ENCODE peak calls at places on chromosomes 3 and 15, in four cellular contexts. O is neural progenitor cell, Z is K562, D is H9. G is an unnamed sample.

GRCh38 chr15:89149501-89150101 is 61.3 kb downstream of the ABHD2 start:
- DNase-seq in O (no peak), Z (no peak), D (no peak), G (peak; percentile 57)

GRCh38 chr3:172357850-172358754 is 90.2 kb downstream of the GHSR start:
- DNase-seq in O (no peak), Z (no peak), D (no peak), G (no peak)

GRCh38 chr3:115836944-115837343 is 213.6 kb downstream of the GAP43 start:
- DNase-seq in O (peak; percentile 40), Z (peak; percentile 1), D (no peak), G (no peak)

GRCh38 chr15:74011610-74012009 is 17.1 kb downstream of the PML start:
- DNase-seq in O (no peak), Z (no peak), D (no peak), G (no peak)

GRCh38 chr15:92409006-92409405 is 15.3 kb downstream of the ST8SIA2 start:
- DNase-seq in O (peak; percentile 25), Z (no peak), D (no peak), G (no peak)

GRCh38 chr3:125194061-125194848 is 18.3 kb downstream of the SLC12A8 start:
- DNase-seq in O (no peak), Z (no peak), D (no peak), G (peak; percentile 42)

GRCh38 chr3:124234852-124235252 is 242.9 kb upstream of the ROPN1 start:
- DNase-seq in O (no peak), Z (no peak), D (no peak), G (no peak)

GRCh38 chr3:54322354-54322753 is 200.0 kb downstream of the CACNA2D3 start:
- DNase-seq in O (no peak), Z (no peak), D (no peak), G (no peak)

GRCh38 chr3:105868450-105868744 is 415 bp downstream of the CBLB start:
- DNase-seq in O (peak; percentile 83), Z (peak; percentile 37), D (peak; percentile 54), G (no peak)

GRCh38 chr3:157572559-157573270 is 69.5 kb upstream of the VEPH1 start:
- DNase-seq in O (peak; percentile 74), Z (peak; percentile 71), D (no peak), G (no peak)

GRCh38 chr3:194782767-194783404 is 97.2 kb downstream of the FAM43A start:
- DNase-seq in O (no peak), Z (no peak), D (no peak), G (no peak)

GRCh38 chr15:43975750-43976149 is 148.9 kb downstream of the WDR76 start:
- DNase-seq in O (no peak), Z (no peak), D (no peak), G (no peak)

GRCh38 chr3:9226326-9226725 is 23.1 kb downstream of the SRGAP3 start:
- DNase-seq in O (no peak), Z (no peak), D (no peak), G (no peak)

GRCh38 chr3:136366289-136366688 is 116.1 kb downstream of the PCCB start:
- DNase-seq in O (no peak), Z (no peak), D (no peak), G (no peak)

GRCh38 chr15:85667491-85668424 is 127.0 kb downstream of the KLHL25 start:
- DNase-seq in O (no peak), Z (no peak), D (no peak), G (peak; percentile 45)

DNA sequence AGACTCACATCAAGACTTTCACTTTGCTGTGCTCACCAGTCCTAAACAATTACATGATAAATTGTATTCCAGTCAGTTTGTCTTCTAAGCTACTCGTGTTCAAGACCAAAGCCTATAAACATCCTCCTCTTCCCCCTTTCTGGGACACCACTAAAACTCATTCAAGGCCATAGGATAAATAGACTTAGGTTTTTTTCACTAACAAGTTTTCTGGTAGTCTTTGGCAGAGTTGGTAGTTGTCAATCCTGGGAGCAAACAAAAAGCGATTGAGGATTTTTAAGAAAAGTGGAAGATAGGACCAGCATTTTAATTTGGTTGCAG is 114.9 kb downstream of the TGFBR2 start:
- DNase-seq in O (no peak), Z (no peak), D (no peak), G (no peak)
- TF ChIP-seq CTCF in O (no peak), Z (no peak), D (no peak), G (no peak)

GRCh38 chr3:37862219-37862711 is 585 bp downstream of the CTDSPL start:
- DNase-seq in O (peak; percentile 51), Z (peak; percentile 50), D (peak; percentile 51), G (no peak)
- H2AFZ ChIP-seq in O (peak overlapping the region; percentile 8), Z (peak overlapping the region; percentile 57), D (no peak overlapping the region), G (peak overlapping the region; percentile 14)

DNA sequence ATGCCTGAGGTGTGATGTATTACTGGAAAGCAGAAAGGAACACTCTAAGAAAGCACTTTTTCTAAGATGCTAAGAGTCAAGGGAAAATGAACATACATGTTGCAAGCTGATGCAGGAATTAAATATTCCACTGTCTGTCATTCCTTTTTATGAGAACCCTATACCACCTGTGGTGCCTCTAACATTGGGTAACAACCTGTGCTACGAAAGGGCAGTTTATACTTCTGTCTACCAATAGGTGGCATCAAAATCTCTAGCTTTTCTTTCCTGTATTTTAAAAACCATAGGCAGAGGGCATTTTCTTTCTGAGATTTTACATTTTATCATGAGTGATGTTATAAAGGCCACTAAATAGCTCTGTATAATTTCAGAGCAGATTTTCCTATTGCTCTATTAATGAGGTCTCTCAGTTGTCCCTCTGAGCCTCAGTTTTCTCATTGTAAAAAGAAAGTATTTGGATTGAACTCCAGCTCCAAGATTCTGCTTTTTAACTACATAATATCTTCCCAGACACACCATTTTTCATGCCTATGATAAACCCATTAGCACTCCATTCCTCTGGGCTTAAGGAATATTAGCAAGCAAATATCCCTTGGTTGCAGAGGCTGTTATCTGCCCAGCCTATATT is 3.5 kb upstream of the CPNE4 start:
- DNase-seq in O (peak; percentile 44), Z (peak; percentile 3), D (no peak), G (no peak)
- TF ChIP-seq CTCF in O (peak; percentile 70), Z (peak; percentile 36), D (peak; percentile 80), G (peak; percentile 57)

DNA sequence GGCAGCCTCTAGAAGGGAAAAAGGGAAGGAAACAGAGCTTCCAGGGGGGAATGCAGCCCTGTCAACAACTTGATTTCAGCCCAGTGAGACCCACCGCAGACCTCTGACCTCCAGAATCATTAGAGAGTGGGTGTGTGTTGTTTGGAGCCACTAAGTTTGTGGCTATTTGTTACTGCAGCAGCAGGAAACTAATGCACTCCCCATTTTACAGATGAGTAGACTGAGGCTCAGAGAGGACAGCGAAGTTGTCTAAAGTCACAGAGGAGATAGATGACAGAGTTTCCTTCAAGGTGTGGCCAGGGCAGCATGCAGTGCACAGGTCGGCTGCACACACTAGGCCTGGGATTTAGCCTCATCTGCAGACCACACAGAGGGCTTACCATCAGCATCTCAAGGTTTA is 81.8 kb upstream of the ALDH1L1 start:
- DNase-seq in O (no peak), Z (no peak), D (no peak), G (no peak)
- H2AFZ ChIP-seq in O (no peak overlapping the region), Z (no peak overlapping the region), D (no peak overlapping the region), G (no peak overlapping the region)

GRCh38 chr3:148889828-148890227 is 24.7 kb downstream of the CPA3 start:
- DNase-seq in O (no peak), Z (no peak), D (no peak), G (no peak)
- TF ChIP-seq CTCF in O (no peak), Z (no peak), D (no peak), G (no peak)

GRCh38 chr3:126270145-126270811 is 86.9 kb downstream of the KLF15 start:
- DNase-seq in O (no peak), Z (no peak), D (peak; percentile 20), G (no peak)
- H2AFZ ChIP-seq in O (no peak overlapping the region), Z (no peak overlapping the region), D (no peak overlapping the region), G (peak overlapping the region; percentile 83)

GRCh38 chr3:15527031-15527459 is 5.5 kb upstream of the COLQ start:
- DNase-seq in O (peak; percentile 71), Z (peak; percentile 20), D (peak; percentile 90), G (no peak)
- TF ChIP-seq CTCF in O (peak; percentile 54), Z (peak; percentile 40), D (peak; percentile 77), G (peak; percentile 57)

DNA sequence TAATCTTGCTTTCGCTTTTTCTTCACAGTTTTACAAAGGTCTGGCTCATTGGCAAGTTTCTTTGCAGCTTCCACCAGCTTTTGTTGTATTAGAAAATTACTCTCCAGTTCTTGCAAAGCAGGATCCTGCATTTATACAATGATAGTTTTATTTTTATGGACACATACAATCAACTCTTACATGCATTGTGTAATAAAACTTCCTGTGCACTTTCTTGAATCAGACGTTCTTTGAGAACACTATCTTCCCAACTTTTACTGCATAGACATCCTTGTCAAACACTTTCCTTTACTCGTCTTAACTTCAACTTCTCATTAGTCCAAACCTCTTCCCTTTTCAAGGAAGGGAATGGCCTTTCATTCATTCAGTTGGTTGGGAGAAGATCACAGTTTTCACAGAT is 71.4 kb upstream of the LMOD3 start:
- DNase-seq in O (no peak), Z (no peak), D (no peak), G (no peak)
- H2AFZ ChIP-seq in O (no peak overlapping the region), Z (no peak overlapping the region), D (no peak overlapping the region), G (no peak overlapping the region)

GRCh38 chr3:132537297-132537696 is 59.8 kb upstream of the ACKR4 start:
- DNase-seq in O (no peak), Z (no peak), D (no peak), G (no peak)
- TF ChIP-seq CTCF in O (no peak), Z (no peak), D (no peak), G (no peak)

G was measured in keratinocyte.